ENCODE peak calls at places on chromosomes 11 and 22, in seven cellular contexts. One of them, this sample, is unnamed.

GRCh38 chr11:86916330-86916729 is 38.9 kb downstream of the FZD4 start:
- DNase-seq in ovary: peak
- DNase-seq in uterus: no peak
- DNase-seq in AG04450: no peak
- DNase-seq in BE2C: no peak
- DNase-seq in spleen: no peak
- DNase-seq in skeletal muscle cell: no peak
- DNase-seq in this sample: no peak

GRCh38 chr11:65644837-65645236 is 6.9 kb downstream of the SIPA1 start:
- DNase-seq in ovary: no peak
- DNase-seq in uterus: no peak
- DNase-seq in AG04450: no peak
- DNase-seq in BE2C: no peak
- DNase-seq in spleen: peak
- DNase-seq in skeletal muscle cell: no peak
- DNase-seq in this sample: no peak

GRCh38 chr11:117421471-117421870 is 93.8 kb downstream of the CEP164 start:
- DNase-seq in ovary: no peak
- DNase-seq in uterus: no peak
- DNase-seq in AG04450: no peak
- DNase-seq in BE2C: no peak
- DNase-seq in spleen: peak
- DNase-seq in skeletal muscle cell: no peak
- DNase-seq in this sample: no peak

GRCh38 chr22:38260760-38261477 is 11.9 kb downstream of the TMEM184B start:
- DNase-seq in ovary: no peak
- DNase-seq in uterus: no peak
- DNase-seq in AG04450: no peak
- DNase-seq in BE2C: no peak
- DNase-seq in spleen: no peak
- DNase-seq in skeletal muscle cell: no peak
- DNase-seq in this sample: no peak

GRCh38 chr11:118889796-118890195 is 6.1 kb downstream of the CXCR5 start:
- DNase-seq in ovary: peak
- DNase-seq in uterus: peak
- DNase-seq in AG04450: no peak
- DNase-seq in BE2C: no peak
- DNase-seq in spleen: no peak
- DNase-seq in skeletal muscle cell: no peak
- DNase-seq in this sample: no peak

GRCh38 chr11:110491577-110492352 is 62.0 kb downstream of the FDX1 start:
- DNase-seq in ovary: no peak
- DNase-seq in uterus: no peak
- DNase-seq in AG04450: no peak
- DNase-seq in BE2C: no peak
- DNase-seq in spleen: no peak
- DNase-seq in skeletal muscle cell: no peak
- DNase-seq in this sample: no peak

GRCh38 chr11:34599406-34599901 is 21.4 kb upstream of the EHF start:
- DNase-seq in ovary: no peak
- DNase-seq in uterus: no peak
- DNase-seq in AG04450: no peak
- DNase-seq in BE2C: no peak
- DNase-seq in spleen: no peak
- DNase-seq in skeletal muscle cell: peak
- DNase-seq in this sample: no peak

GRCh38 chr11:113286509-113287497 is 27.6 kb upstream of the TTC12 start:
- DNase-seq in ovary: no peak
- DNase-seq in uterus: no peak
- DNase-seq in AG04450: no peak
- DNase-seq in BE2C: no peak
- DNase-seq in spleen: no peak
- DNase-seq in skeletal muscle cell: peak
- DNase-seq in this sample: no peak

GRCh38 chr11:109552376-109552775 is 130.4 kb downstream of the C11orf87 start:
- DNase-seq in ovary: no peak
- DNase-seq in uterus: no peak
- DNase-seq in AG04450: no peak
- DNase-seq in BE2C: no peak
- DNase-seq in spleen: no peak
- DNase-seq in skeletal muscle cell: no peak
- DNase-seq in this sample: no peak

GRCh38 chr22:42829311-42829710 is 27.8 kb downstream of the ARFGAP3 start:
- DNase-seq in ovary: no peak
- DNase-seq in uterus: no peak
- DNase-seq in AG04450: no peak
- DNase-seq in BE2C: no peak
- DNase-seq in spleen: no peak
- DNase-seq in skeletal muscle cell: no peak
- DNase-seq in this sample: no peak

GRCh38 chr11:59281177-59281576 is 68.5 kb upstream of the MPEG1 start:
- DNase-seq in ovary: no peak
- DNase-seq in uterus: no peak
- DNase-seq in AG04450: no peak
- DNase-seq in BE2C: no peak
- DNase-seq in spleen: no peak
- DNase-seq in skeletal muscle cell: no peak
- DNase-seq in this sample: no peak

GRCh38 chr11:9002920-9003572 is 755 bp downstream of the NRIP3 start:
- DNase-seq in ovary: no peak
- DNase-seq in uterus: no peak
- DNase-seq in AG04450: no peak
- DNase-seq in BE2C: no peak
- DNase-seq in spleen: no peak
- DNase-seq in skeletal muscle cell: no peak
- DNase-seq in this sample: no peak

GRCh38 chr22:27775698-27776409 is 25.7 kb downstream of the MN1 start:
- DNase-seq in ovary: no peak
- DNase-seq in uterus: no peak
- DNase-seq in AG04450: no peak
- DNase-seq in BE2C: no peak
- DNase-seq in spleen: no peak
- DNase-seq in skeletal muscle cell: no peak
- DNase-seq in this sample: no peak
- H3K4me3 ChIP-seq in ovary: no peak
- H3K4me3 ChIP-seq in uterus: no peak
- H3K4me3 ChIP-seq in AG04450: no peak
- H3K4me3 ChIP-seq in BE2C: peak
- H3K4me3 ChIP-seq in spleen: no peak
- H3K4me3 ChIP-seq in skeletal muscle cell: no peak
- H3K4me3 ChIP-seq in this sample: no peak

GRCh38 chr11:67415501-67416304 is at the start of gene CARNS1:
- DNase-seq in ovary: no peak
- DNase-seq in uterus: no peak
- DNase-seq in AG04450: no peak
- DNase-seq in BE2C: no peak
- DNase-seq in spleen: peak
- DNase-seq in skeletal muscle cell: no peak
- DNase-seq in this sample: no peak
- H3K4me3 ChIP-seq in ovary: no peak
- H3K4me3 ChIP-seq in uterus: peak
- H3K4me3 ChIP-seq in AG04450: peak
- H3K4me3 ChIP-seq in BE2C: no peak
- H3K4me3 ChIP-seq in spleen: peak
- H3K4me3 ChIP-seq in skeletal muscle cell: peak
- H3K4me3 ChIP-seq in this sample: no peak

DNA sequence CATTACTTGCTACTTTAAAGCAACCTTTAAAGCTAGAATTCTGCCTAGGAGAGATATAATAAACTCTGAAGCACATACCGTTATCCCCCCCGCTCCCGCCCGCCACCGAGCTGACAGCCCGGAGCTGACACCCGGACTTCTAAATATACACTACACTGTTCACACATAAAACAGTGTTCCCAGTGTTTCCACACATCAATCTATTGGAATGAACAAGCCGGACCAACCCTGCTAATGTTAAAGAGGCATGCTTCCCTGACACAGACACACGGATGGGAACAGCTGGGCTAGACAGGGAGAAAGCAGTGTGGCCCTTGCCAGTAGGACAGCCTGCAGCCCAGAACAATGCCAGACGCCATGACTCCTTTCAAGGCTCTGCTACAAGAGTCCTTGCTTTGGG is 108.4 kb upstream of the CSNK2A3 start:
- DNase-seq in ovary: no peak
- DNase-seq in uterus: no peak
- DNase-seq in AG04450: no peak
- DNase-seq in BE2C: no peak
- DNase-seq in spleen: no peak
- DNase-seq in skeletal muscle cell: peak
- DNase-seq in this sample: no peak
- H3K4me3 ChIP-seq in ovary: no peak
- H3K4me3 ChIP-seq in uterus: no peak
- H3K4me3 ChIP-seq in AG04450: no peak
- H3K4me3 ChIP-seq in BE2C: no peak
- H3K4me3 ChIP-seq in spleen: no peak
- H3K4me3 ChIP-seq in skeletal muscle cell: no peak
- H3K4me3 ChIP-seq in this sample: no peak

GRCh38 chr22:30204742-30205111 is 41.8 kb downstream of the LIF start:
- DNase-seq in ovary: peak
- DNase-seq in uterus: peak
- DNase-seq in AG04450: peak
- DNase-seq in BE2C: peak
- DNase-seq in spleen: no peak
- DNase-seq in skeletal muscle cell: peak
- DNase-seq in this sample: peak

GRCh38 chr22:30206964-30207363 is 39.6 kb downstream of the LIF start:
- DNase-seq in ovary: peak
- DNase-seq in uterus: peak
- DNase-seq in AG04450: peak
- DNase-seq in BE2C: no peak
- DNase-seq in spleen: no peak
- DNase-seq in skeletal muscle cell: peak
- DNase-seq in this sample: no peak

GRCh38 chr22:30202531-30203006 is 44.0 kb downstream of the LIF start:
- DNase-seq in ovary: peak
- DNase-seq in uterus: peak
- DNase-seq in AG04450: no peak
- DNase-seq in BE2C: no peak
- DNase-seq in spleen: no peak
- DNase-seq in skeletal muscle cell: no peak
- DNase-seq in this sample: peak

GRCh38 chr22:30204015-30204741 is 42.4 kb downstream of the LIF start:
- DNase-seq in ovary: no peak
- DNase-seq in uterus: no peak
- DNase-seq in AG04450: no peak
- DNase-seq in BE2C: peak
- DNase-seq in spleen: no peak
- DNase-seq in skeletal muscle cell: no peak
- DNase-seq in this sample: peak

DNA sequence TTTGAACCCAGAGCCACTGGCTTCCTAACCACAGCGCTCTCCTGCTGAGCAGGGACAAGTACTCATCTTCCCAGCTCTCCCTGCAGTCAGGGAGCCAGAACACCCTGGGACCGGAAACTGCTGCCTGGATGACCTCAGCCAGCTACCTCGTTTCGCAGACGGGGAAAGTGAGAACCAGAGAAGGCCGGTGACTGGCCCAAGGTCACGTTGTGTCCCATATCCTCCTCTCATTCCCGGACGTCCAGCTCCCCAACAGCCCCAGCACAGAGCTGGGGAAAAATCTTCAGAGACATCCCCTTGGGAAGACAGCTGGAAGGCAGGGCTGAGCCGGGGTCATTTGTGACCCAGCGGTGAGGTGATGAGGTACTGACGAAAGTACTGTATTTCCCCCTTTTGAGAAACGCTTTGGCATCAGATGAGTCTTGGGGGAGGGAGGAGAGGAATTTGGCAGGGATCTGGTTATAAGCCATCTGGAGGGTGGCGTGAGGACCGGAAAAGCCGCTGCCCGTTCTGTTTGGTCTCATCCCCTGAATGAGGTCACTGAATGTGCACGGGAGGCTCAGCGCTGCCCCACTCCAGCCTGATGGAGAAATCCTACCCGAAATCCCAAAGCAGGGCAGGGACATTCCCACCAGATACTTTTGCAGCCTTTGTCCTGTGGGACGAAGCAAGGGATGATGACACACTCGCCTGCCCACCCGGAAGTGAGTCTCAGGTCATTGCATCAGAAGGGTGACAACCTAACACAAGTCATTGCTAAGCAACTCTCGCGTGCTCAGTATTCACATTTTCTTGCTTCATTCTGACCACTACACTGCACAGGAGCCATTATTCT is 41.1 kb downstream of the LIF start:
- DNase-seq in ovary: peak
- DNase-seq in uterus: peak
- DNase-seq in AG04450: peak
- DNase-seq in BE2C: peak
- DNase-seq in spleen: no peak
- DNase-seq in skeletal muscle cell: peak
- DNase-seq in this sample: peak
- H3K4me3 ChIP-seq in ovary: no peak
- H3K4me3 ChIP-seq in uterus: no peak
- H3K4me3 ChIP-seq in AG04450: no peak
- H3K4me3 ChIP-seq in BE2C: peak
- H3K4me3 ChIP-seq in spleen: no peak
- H3K4me3 ChIP-seq in skeletal muscle cell: no peak
- H3K4me3 ChIP-seq in this sample: no peak

GRCh38 chr11:12287009-12287373 is 90.4 kb upstream of the PARVA start:
- DNase-seq in ovary: peak
- DNase-seq in uterus: peak
- DNase-seq in AG04450: peak
- DNase-seq in BE2C: peak
- DNase-seq in spleen: no peak
- DNase-seq in skeletal muscle cell: peak
- DNase-seq in this sample: peak

GRCh38 chr11:12285811-12286222 is 91.6 kb upstream of the PARVA start:
- DNase-seq in ovary: no peak
- DNase-seq in uterus: no peak
- DNase-seq in AG04450: no peak
- DNase-seq in BE2C: no peak
- DNase-seq in spleen: no peak
- DNase-seq in skeletal muscle cell: no peak
- DNase-seq in this sample: peak

GRCh38 chr11:12286606-12287005 is 90.8 kb upstream of the PARVA start:
- DNase-seq in ovary: no peak
- DNase-seq in uterus: no peak
- DNase-seq in AG04450: no peak
- DNase-seq in BE2C: no peak
- DNase-seq in spleen: no peak
- DNase-seq in skeletal muscle cell: no peak
- DNase-seq in this sample: peak

GRCh38 chr11:12284321-12285050 is 92.9 kb upstream of the PARVA start:
- DNase-seq in ovary: no peak
- DNase-seq in uterus: no peak
- DNase-seq in AG04450: peak
- DNase-seq in BE2C: no peak
- DNase-seq in spleen: no peak
- DNase-seq in skeletal muscle cell: no peak
- DNase-seq in this sample: peak

GRCh38 chr11:12285106-12285505 is 92.3 kb upstream of the PARVA start:
- DNase-seq in ovary: no peak
- DNase-seq in uterus: no peak
- DNase-seq in AG04450: peak
- DNase-seq in BE2C: no peak
- DNase-seq in spleen: no peak
- DNase-seq in skeletal muscle cell: peak
- DNase-seq in this sample: peak
- H3K4me3 ChIP-seq in ovary: no peak
- H3K4me3 ChIP-seq in uterus: no peak
- H3K4me3 ChIP-seq in AG04450: peak
- H3K4me3 ChIP-seq in BE2C: no peak
- H3K4me3 ChIP-seq in spleen: no peak
- H3K4me3 ChIP-seq in skeletal muscle cell: no peak
- H3K4me3 ChIP-seq in this sample: no peak

GRCh38 chr22:50302041-50302541 is 5.4 kb downstream of the PLXNB2 start:
- DNase-seq in ovary: no peak
- DNase-seq in uterus: no peak
- DNase-seq in AG04450: no peak
- DNase-seq in BE2C: no peak
- DNase-seq in spleen: no peak
- DNase-seq in skeletal muscle cell: no peak
- DNase-seq in this sample: no peak
- H3K4me3 ChIP-seq in ovary: no peak
- H3K4me3 ChIP-seq in uterus: no peak
- H3K4me3 ChIP-seq in AG04450: peak
- H3K4me3 ChIP-seq in BE2C: no peak
- H3K4me3 ChIP-seq in spleen: peak
- H3K4me3 ChIP-seq in skeletal muscle cell: no peak
- H3K4me3 ChIP-seq in this sample: no peak